ENCODE peak calls at places on chromosomes 16 and 17, in seven cellular contexts. E is DMS53, I is RCC 7860, P is NCI-H2081 treated with DMSO at 0.1 percent for 48 hours, C is astrocyte of the spinal cord, R is GOT3, V is prostate gland. X is an unnamed sample.

GRCh38 chr17:81687770-81688541 is 4.1 kb downstream of the HGS start:
- DNase-seq in P (no peak), I (no peak), E (no peak), C (no peak), V (no peak), R (no peak), X (no peak)

GRCh38 chr17:1298616-1299015 is 19.2 kb downstream of the TRARG1 start:
- DNase-seq in R (no peak), P (no peak), E (peak; percentile 17), V (no peak), I (no peak), C (no peak), X (no peak)

GRCh38 chr16:72837846-72838661 is 209.9 kb downstream of the ZFHX3 start:
- DNase-seq in E (no peak), V (no peak), C (peak; percentile 56), R (no peak), P (no peak), I (no peak), X (no peak)

GRCh38 chr17:41917957-41918391 is 777 bp downstream of the ACLY start:
- DNase-seq in E (peak; percentile 69), I (peak; percentile 26), R (no peak), V (peak; percentile 44), P (no peak), C (peak; percentile 42), X (no peak)

GRCh38 chr17:614637-615546 is 99.7 kb downstream of the VPS53 start:
- DNase-seq in C (no peak), E (no peak), R (no peak), V (no peak), P (no peak), I (no peak), X (no peak)

GRCh38 chr16:85326113-85326793 is 214.0 kb upstream of the CIBAR2 start:
- DNase-seq in C (no peak), V (no peak), R (no peak), I (no peak), E (no peak), P (no peak), X (no peak)

GRCh38 chr16:86231321-86231995 is 278.9 kb upstream of the FOXF1 start:
- DNase-seq in E (no peak), P (no peak), R (no peak), I (no peak), C (no peak), V (no peak), X (no peak)

GRCh38 chr16:82440336-82440735 is 186.4 kb upstream of the CDH13 start:
- DNase-seq in C (no peak), V (no peak), P (no peak), R (no peak), E (no peak), I (no peak), X (no peak)

GRCh38 chr17:37742114-37742761 is 2.6 kb downstream of the HNF1B start:
- DNase-seq in R (no peak), C (peak; percentile 38), P (no peak), E (peak; percentile 62), V (peak; percentile 18), I (no peak), X (no peak)

GRCh38 chr16:47905771-47906170 is 250.0 kb downstream of the ABCC12 start:
- DNase-seq in R (no peak), V (no peak), I (peak; percentile 67), E (no peak), P (no peak), C (peak; percentile 39), X (no peak)

GRCh38 chr17:8226536-8227237 is 16.3 kb upstream of the AURKB start:
- DNase-seq in P (no peak), E (peak; percentile 43), V (peak; percentile 36), C (peak; percentile 94), R (peak; percentile 74), I (peak; percentile 90), X (peak; percentile 82)

GRCh38 chr16:11674818-11675560 is 6.7 kb downstream of the SNN start:
- DNase-seq in P (no peak), E (peak; percentile 71), R (no peak), I (peak; percentile 34), C (no peak), V (peak; percentile 59), X (no peak)

X was measured in LNCaP clone FGC.